ENCODE peak calls at places on chromosomes 5 and 9, in seven cellular contexts. M is activated T-cell treated with anti-CD3 and anti-CD28 coated beads, Interleukin-2, amount 50 U/mL, for 72 hours; G is small intestine; Z is mammary epithelial cell; K is head of caudate nucleus; A is NCI-H510A treated with DMSO at 0.1 percent for 48 hours; T is endodermal cell. V is an unnamed sample.
A peak's percentile ranks its signal among the peaks of the same experiment; 100 is the strongest.

GRCh38 chr5:1961304-1961946 is 78.7 kb upstream of the IRX4 start:
- DNase-seq in G (no peak), A (no peak), M (no peak), Z (no peak), T (peak; percentile 35), K (no peak), V (no peak)

GRCh38 chr5:74767579-74767913 is 497 bp downstream of the NSA2 start:
- DNase-seq in T (peak; percentile 55), A (no peak), G (peak; percentile 50), K (peak; percentile 49), Z (peak; percentile 49), M (no peak), V (peak; percentile 3)

GRCh38 chr5:138948391-138949222 is 73.5 kb upstream of the LRRTM2 start:
- DNase-seq in T (no peak), K (no peak), M (no peak), A (no peak), G (no peak), Z (no peak), V (no peak)

GRCh38 chr5:142866563-142867275 is 96.5 kb downstream of the ARHGAP26 start:
- DNase-seq in G (peak; percentile 88), M (peak; percentile 57), A (no peak), T (peak; percentile 84), Z (peak; percentile 65), K (peak; percentile 42), V (no peak)

GRCh38 chr5:32249668-32250067 is 63.1 kb downstream of the MTMR12 start:
- DNase-seq in Z (no peak), A (no peak), G (peak; percentile 78), K (no peak), T (no peak), M (no peak), V (no peak)

GRCh38 chr9:123597073-123597472 is 241.1 kb downstream of the CRB2 start:
- DNase-seq in G (no peak), Z (no peak), A (no peak), M (no peak), K (no peak), T (no peak), V (no peak)

GRCh38 chr9:71797266-71797665 is 29.0 kb upstream of the CEMIP2 start:
- DNase-seq in K (no peak), T (no peak), M (no peak), Z (no peak), A (no peak), G (no peak), V (no peak)

GRCh38 chr9:34139477-34140146 is 13.1 kb upstream of the DCAF12 start:
- DNase-seq in K (peak; percentile 56), Z (peak; percentile 60), M (no peak), A (no peak), G (peak; percentile 46), T (peak; percentile 48), V (peak; percentile 59)

GRCh38 chr9:136247947-136248637 is 2.5 kb upstream of the QSOX2 start:
- DNase-seq in T (no peak), Z (no peak), M (no peak), K (no peak), G (no peak), A (no peak), V (no peak)

GRCh38 chr9:26243722-26244121 is 565.5 kb upstream of the TUSC1 start:
- DNase-seq in A (no peak), G (no peak), K (no peak), Z (no peak), T (no peak), M (no peak), V (no peak)

GRCh38 chr5:52668139-52668538 is 119.6 kb upstream of the ITGA1 start:
- DNase-seq in M (no peak), G (no peak), Z (no peak), K (no peak), T (no peak), A (no peak), V (no peak)

GRCh38 chr5:139982157-139982974 is 60.7 kb downstream of the NRG2 start:
- DNase-seq in M (no peak), T (no peak), A (no peak), G (no peak), K (peak; percentile 80), Z (peak; percentile 34), V (no peak)

GRCh38 chr5:142753114-142753764 is 16.9 kb upstream of the ARHGAP26 start:
- DNase-seq in T (no peak), M (no peak), G (no peak), K (peak; percentile 53), A (no peak), Z (peak; percentile 65), V (no peak)

GRCh38 chr5:161235569-161235968 is 311.0 kb downstream of the GABRB2 start:
- DNase-seq in M (no peak), A (no peak), K (no peak), G (no peak), T (no peak), Z (no peak), V (no peak)

GRCh38 chr9:81522721-81523551 is 166.4 kb downstream of the TLE1 start:
- DNase-seq in A (peak; percentile 84), T (peak; percentile 64), Z (peak; percentile 61), K (peak; percentile 56), G (peak; percentile 60), M (no peak), V (peak; percentile 79)

GRCh38 chr5:16854351-16854750 is 81.7 kb downstream of the MYO10 start:
- DNase-seq in Z (no peak), G (no peak), K (no peak), M (no peak), A (no peak), T (no peak), V (no peak)

GRCh38 chr5:172818081-172818480 is 16.0 kb upstream of the ERGIC1 start:
- DNase-seq in A (no peak), M (no peak), T (peak; percentile 38), K (no peak), G (no peak), Z (no peak), V (no peak)

V was measured in NCI-H2029 treated with DMSO at 0.1 percent for 48 hours.